ENCODE peak calls at places on chromosomes 11 and 22, in seven cellular contexts. Q is HEK293T, Y is K562, L is HCT116, N is HepG2, A is WTC11, K is GM12878. R is an unnamed sample.

GRCh38 chr22:40524392-40525249 is 111.9 kb downstream of the MRTFA start:
- DNase-seq in K (no peak), N (peak), L (no peak), A (no peak), Q (no peak), Y (peak), R (no peak)

GRCh38 chr11:96306933-96307747 is 35.9 kb downstream of the MAML2 start:
- DNase-seq in K (no peak), Y (peak), L (peak), N (peak), A (no peak), Q (peak), R (no peak)

GRCh38 chr22:30204742-30205111 is 41.8 kb downstream of the LIF start:
- DNase-seq in Q (no peak), N (no peak), Y (no peak), K (no peak), L (no peak), A (no peak), R (no peak)

GRCh38 chr11:61129608-61130523 is 27.6 kb downstream of the CD5 start:
- DNase-seq in Q (peak), A (peak), L (peak), K (peak), Y (peak), N (peak), R (peak)

GRCh38 chr11:57161351-57161750 is 20.4 kb upstream of the LRRC55 start:
- DNase-seq in Q (no peak), Y (no peak), K (no peak), L (no peak), N (no peak), A (no peak), R (no peak)

GRCh38 chr11:40417627-40418026 is 1041.8 kb downstream of the LRRC4C start:
- DNase-seq in L (no peak), A (no peak), Y (no peak), N (no peak), K (no peak), Q (no peak), R (no peak)

GRCh38 chr11:20518323-20518834 is 81.0 kb upstream of the SLC6A5 start:
- DNase-seq in Q (no peak), Y (no peak), A (no peak), N (peak), L (no peak), K (no peak), R (no peak)

GRCh38 chr11:44290206-44290605 is 19.7 kb downstream of the ALX4 start:
- DNase-seq in N (no peak), Y (no peak), A (no peak), K (no peak), L (no peak), Q (no peak), R (no peak)

GRCh38 chr22:36424901-36425579 is 37.3 kb upstream of the MYH9 start:
- DNase-seq in A (no peak), Q (no peak), K (no peak), Y (no peak), L (no peak), N (no peak), R (no peak)

GRCh38 chr11:43404836-43405479 is 46.2 kb downstream of the TTC17 start:
- DNase-seq in L (no peak), Q (no peak), N (no peak), A (no peak), K (no peak), Y (no peak), R (no peak)

GRCh38 chr11:118621071-118621815 is 13.8 kb downstream of the PHLDB1 start:
- DNase-seq in N (peak), A (peak), Q (peak), L (peak), K (no peak), Y (peak), R (no peak)

GRCh38 chr11:3831378-3832239 is 9.2 kb downstream of the RHOG start:
- DNase-seq in N (no peak), Y (peak), K (no peak), L (no peak), Q (no peak), A (no peak), R (no peak)

GRCh38 chr11:62604460-62605130 is 2.9 kb upstream of the MTA2 start:
- DNase-seq in N (peak), L (no peak), Y (no peak), K (no peak), A (peak), Q (no peak), R (no peak)

GRCh38 chr11:23789200-23789853 is 707.5 kb upstream of the LUZP2 start:
- DNase-seq in K (no peak), A (no peak), N (no peak), Q (no peak), L (no peak), Y (no peak), R (no peak)

GRCh38 chr22:26409705-26410376 is 19.2 kb upstream of the ASPHD2 start:
- DNase-seq in Y (no peak), L (no peak), Q (no peak), N (no peak), A (no peak), K (no peak), R (no peak)

GRCh38 chr22:45284705-45285305 is at the start of gene UPK3A:
- DNase-seq in Y (peak), L (peak), N (no peak), Q (no peak), A (peak), K (no peak), R (no peak)

GRCh38 chr11:6736495-6737121 is 35.2 kb downstream of the OR2AG2 start:
- DNase-seq in Q (no peak), A (no peak), Y (no peak), L (no peak), K (no peak), N (no peak), R (no peak)

GRCh38 chr11:4863893-4864292 is 14.9 kb upstream of the OR51S1 start:
- DNase-seq in N (no peak), Y (no peak), L (no peak), A (no peak), K (no peak), Q (no peak), R (no peak)

GRCh38 chr22:22748756-22749155 is 104.3 kb downstream of the GGTLC2 start:
- DNase-seq in L (no peak), A (no peak), Q (no peak), K (no peak), N (no peak), Y (no peak), R (no peak)

GRCh38 chr11:130407978-130408377 is 20.4 kb downstream of the ADAMTS8 start:
- DNase-seq in Q (no peak), K (no peak), Y (no peak), L (peak), N (no peak), A (no peak), R (no peak)

GRCh38 chr22:33274214-33274828 is 216.1 kb upstream of the SYN3 start:
- DNase-seq in L (no peak), A (peak), K (no peak), Y (peak), Q (peak), N (peak), R (peak)

GRCh38 chr11:59706518-59707285 is 6.9 kb downstream of the OR10V1 start:
- DNase-seq in K (no peak), L (peak), A (no peak), Y (peak), Q (no peak), N (no peak), R (no peak)

GRCh38 chr11:19571906-19572305 is 140.7 kb upstream of the NAV2 start:
- DNase-seq in A (no peak), Y (no peak), Q (no peak), K (no peak), N (no peak), L (no peak), R (no peak)

GRCh38 chr22:37015587-37015878 is 3.7 kb downstream of the TST start:
- DNase-seq in K (no peak), Y (no peak), A (no peak), L (no peak), Q (no peak), N (no peak), R (no peak)

GRCh38 chr11:119509969-119510401 is 87.0 kb upstream of the THY1 start:
- DNase-seq in N (no peak), Q (no peak), Y (no peak), K (peak), A (no peak), L (no peak), R (no peak)

GRCh38 chr11:130874396-130874795 is 41.9 kb downstream of the SNX19 start:
- DNase-seq in N (no peak), Q (no peak), Y (no peak), K (no peak), L (no peak), A (no peak), R (no peak)

GRCh38 chr11:117993988-117994741 is 8.0 kb downstream of the IL10RA start:
- DNase-seq in K (no peak), L (no peak), A (no peak), N (no peak), Q (no peak), Y (no peak), R (no peak)

GRCh38 chr11:36300651-36301050 is 4.6 kb downstream of the PRR5L start:
- DNase-seq in Q (no peak), A (no peak), L (no peak), Y (no peak), N (no peak), K (no peak), R (no peak)

GRCh38 chr11:36292311-36292722 is 3.1 kb upstream of the COMMD9 start:
- DNase-seq in Q (peak), K (peak), A (no peak), N (no peak), Y (peak), L (peak), R (peak)

GRCh38 chr11:36295926-36296325 is at the start of gene PRR5L:
- DNase-seq in K (no peak), L (no peak), A (no peak), Y (no peak), N (no peak), Q (no peak), R (no peak)

GRCh38 chr11:36296925-36297604 is 977 bp downstream of the PRR5L start:
- DNase-seq in N (no peak), Y (no peak), Q (no peak), A (no peak), K (no peak), L (no peak), R (no peak)
- TF ChIP-seq SP1 in N (no peak), Y (no peak), Q (no peak), A (no peak), K (no peak), L (no peak), R (no peak)

DNA sequence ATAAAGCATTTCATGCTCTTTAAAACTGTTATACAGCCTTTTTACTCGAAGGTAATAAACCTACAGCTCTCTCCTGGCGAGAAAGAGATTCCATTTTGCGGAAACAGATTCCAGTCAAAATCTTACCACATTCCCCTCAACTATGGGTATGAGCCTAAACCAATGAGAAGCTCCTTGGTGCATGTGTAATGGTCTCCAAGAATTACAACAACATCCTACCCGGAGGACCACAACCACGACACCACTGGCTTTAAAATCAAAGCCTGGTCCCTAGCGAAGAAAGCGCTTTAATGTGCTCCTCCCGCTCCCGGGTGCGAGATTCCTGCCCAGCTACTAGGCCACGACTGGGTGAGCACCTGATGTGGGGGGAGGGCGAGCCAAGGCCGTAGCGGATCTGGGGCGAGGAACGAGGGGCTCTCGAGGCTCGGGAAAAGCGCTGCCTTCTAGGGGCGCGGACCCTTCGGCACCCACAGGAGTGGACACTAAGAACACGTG is 799 bp downstream of the CELF1 start:
- DNase-seq in N (peak), K (no peak), Q (no peak), A (peak), Y (no peak), L (no peak), R (no peak)
- TF ChIP-seq SP1 in N (no peak), K (no peak), Q (no peak), A (no peak), Y (no peak), L (no peak), R (no peak)

GRCh38 chr11:73542175-73542574 is 55.7 kb downstream of the FAM168A start:
- DNase-seq in L (no peak), A (no peak), Q (no peak), Y (no peak), K (no peak), N (no peak), R (no peak)

GRCh38 chr11:73539506-73540084 is 58.3 kb downstream of the FAM168A start:
- DNase-seq in Y (no peak), N (no peak), L (no peak), A (no peak), K (no peak), Q (no peak), R (no peak)

DNA sequence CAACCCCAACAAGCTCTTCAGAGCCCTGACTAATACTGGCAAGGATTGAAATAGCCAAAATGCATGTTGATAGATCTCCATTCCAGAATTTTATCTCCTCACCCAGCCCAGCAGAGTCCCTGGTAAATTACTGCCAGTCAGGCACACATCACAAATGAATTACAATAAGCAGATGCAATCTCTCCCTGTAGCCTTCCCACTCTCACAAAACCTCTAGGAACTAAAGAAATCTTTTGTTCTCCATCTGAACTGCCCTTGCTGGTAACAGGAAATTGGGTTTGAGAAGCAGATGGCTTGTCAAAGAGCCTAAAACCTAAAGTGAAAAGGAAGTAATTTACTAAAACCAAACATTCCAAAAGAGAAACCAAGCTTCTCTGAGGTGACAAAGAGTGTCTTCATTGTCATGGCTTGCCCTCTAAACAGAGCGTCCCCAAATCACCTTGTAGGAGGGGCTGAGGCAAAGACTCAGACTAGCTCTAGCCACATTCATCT is 59.5 kb downstream of the FAM168A start:
- DNase-seq in K (peak), N (no peak), Y (no peak), A (no peak), Q (no peak), L (no peak), R (peak)
- TF ChIP-seq SP1 in K (no peak), N (no peak), Y (no peak), A (no peak), Q (no peak), L (no peak), R (no peak)

GRCh38 chr11:70913715-70914231 is 338.6 kb downstream of the SHANK2 start:
- DNase-seq in N (no peak), Q (no peak), L (no peak), Y (no peak), A (peak), K (no peak), R (peak)
- TF ChIP-seq SP1 in N (no peak), Q (no peak), L (no peak), Y (no peak), A (no peak), K (no peak), R (peak)

GRCh38 chr11:47946682-47947575 is 33.4 kb upstream of the PTPRJ start:
- DNase-seq in Q (peak), Y (peak), A (no peak), L (peak), N (no peak), K (no peak), R (no peak)
- TF ChIP-seq SP1 in Q (no peak), Y (no peak), A (no peak), L (peak), N (no peak), K (no peak), R (no peak)

DNA sequence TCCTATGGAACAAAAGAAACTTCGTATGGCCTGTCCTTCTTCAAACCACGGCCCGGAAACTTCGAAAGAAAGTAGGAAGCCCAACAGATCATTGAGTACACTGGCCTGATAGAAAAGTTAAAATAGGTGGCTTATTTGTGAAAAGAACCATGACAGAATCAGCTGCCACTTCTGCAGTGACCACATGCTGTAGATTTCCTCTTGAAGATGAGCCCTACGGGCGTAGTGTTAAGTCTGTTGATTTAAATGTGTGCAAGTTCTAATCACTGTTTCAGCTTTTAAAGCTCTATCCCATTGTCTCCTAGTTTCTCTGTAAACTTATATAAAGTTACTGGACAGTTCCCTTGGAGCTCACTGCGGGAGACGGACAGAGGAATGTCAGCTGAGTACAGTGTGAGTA is 17.7 kb downstream of the SAMM50 start:
- DNase-seq in Q (no peak), N (no peak), A (no peak), K (no peak), Y (no peak), L (no peak), R (no peak)
- TF ChIP-seq SP1 in Q (no peak), N (no peak), A (no peak), K (no peak), Y (no peak), L (no peak), R (no peak)

DNA sequence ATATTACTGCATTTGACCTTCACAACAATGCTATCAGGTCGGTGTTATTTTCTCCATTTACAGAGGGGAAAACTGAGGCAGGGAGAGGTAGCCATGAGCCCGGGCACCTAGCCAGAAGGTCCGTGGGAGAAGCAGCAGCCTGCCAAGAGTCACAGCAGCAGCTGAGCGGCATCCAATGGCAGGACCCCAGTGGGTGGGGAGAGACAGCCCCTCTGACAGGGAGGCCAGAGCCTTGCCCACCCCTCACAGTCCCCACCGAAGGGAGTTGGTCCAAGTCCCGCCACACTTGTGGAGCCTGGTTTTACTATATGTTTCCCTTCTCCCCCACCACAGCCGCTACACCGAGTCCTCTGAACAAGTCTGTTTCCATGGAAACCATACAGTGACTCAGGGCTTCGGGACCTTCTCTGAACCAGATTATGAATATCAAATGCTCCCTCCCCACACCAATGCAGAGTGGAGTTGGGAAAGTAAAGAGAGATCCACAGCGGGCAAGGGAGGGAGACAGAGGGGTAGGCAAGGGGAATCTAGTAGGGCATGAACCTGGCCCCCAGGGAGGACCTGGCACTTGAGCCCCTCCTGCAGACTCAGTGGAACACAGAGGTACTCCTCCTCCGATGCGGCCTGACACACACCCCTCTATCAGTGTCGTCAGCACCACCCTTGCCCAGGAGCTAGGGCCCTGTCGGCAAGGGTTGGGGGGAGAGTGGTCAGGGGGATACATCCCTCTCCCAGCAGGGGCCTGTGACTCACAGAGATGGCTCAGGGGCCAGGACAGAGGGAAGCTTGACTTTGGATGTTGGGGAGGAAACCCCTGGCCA is 2.5 kb downstream of the CHST1 start:
- DNase-seq in L (no peak), A (no peak), K (no peak), Q (no peak), N (peak), Y (peak), R (no peak)
- TF ChIP-seq SP1 in L (no peak), A (no peak), K (no peak), Q (no peak), N (no peak), Y (no peak), R (no peak)

GRCh38 chr11:12029738-12030363 is 21.4 kb upstream of the DKK3 start:
- DNase-seq in A (no peak), L (peak), Y (no peak), N (peak), Q (no peak), K (no peak), R (no peak)
- TF ChIP-seq SP1 in A (no peak), L (peak), Y (no peak), N (no peak), Q (no peak), K (no peak), R (no peak)

GRCh38 chr11:115193931-115194797 is 310.1 kb downstream of the CADM1 start:
- DNase-seq in N (peak), K (peak), Y (no peak), L (no peak), Q (no peak), A (no peak), R (no peak)
- TF ChIP-seq SP1 in N (no peak), K (no peak), Y (no peak), L (no peak), Q (no peak), A (no peak), R (no peak)

R was measured in H1.